ENCODE peak calls at places on chromosomes 6 and 20, in six cellular contexts. A is mucosa of descending colon, V is brain microvascular endothelial cell, S is SK-N-SH, I is breast epithelium, N is lower lobe of right lung. L is an unnamed sample.

GRCh38 chr6:6891074-6891754 is 216.5 kb upstream of the RREB1 start:
- DNase-seq in A (peak), V (no peak), S (no peak), I (no peak), N (no peak), L (no peak)

GRCh38 chr20:2984956-2985661 is 58.3 kb upstream of the GNRH2 start:
- DNase-seq in A (no peak), V (peak), S (no peak), I (no peak), N (no peak), L (peak)

GRCh38 chr6:125732398-125732797 is 17.0 kb upstream of the HEY2 start:
- DNase-seq in A (no peak), V (no peak), S (no peak), I (no peak), N (no peak), L (no peak)

GRCh38 chr20:25226433-25227316 is 21.2 kb upstream of the PYGB start:
- DNase-seq in A (peak), V (no peak), S (peak), I (no peak), N (peak), L (no peak)

GRCh38 chr6:22363166-22363965 is 66.5 kb upstream of the PRL start:
- DNase-seq in A (no peak), V (no peak), S (no peak), I (no peak), N (no peak), L (no peak)

GRCh38 chr6:131946404-131946991 is 4.7 kb downstream of the CCN2 start:
- DNase-seq in A (no peak), V (peak), S (no peak), I (no peak), N (no peak), L (no peak)

GRCh38 chr6:32972353-32973143 is 4.2 kb downstream of the BRD2 start:
- DNase-seq in A (no peak), V (no peak), S (peak), I (no peak), N (peak), L (no peak)

GRCh38 chr6:16190214-16190613 is 48.2 kb upstream of the GMPR start:
- DNase-seq in A (no peak), V (no peak), S (no peak), I (no peak), N (no peak), L (no peak)

DNA sequence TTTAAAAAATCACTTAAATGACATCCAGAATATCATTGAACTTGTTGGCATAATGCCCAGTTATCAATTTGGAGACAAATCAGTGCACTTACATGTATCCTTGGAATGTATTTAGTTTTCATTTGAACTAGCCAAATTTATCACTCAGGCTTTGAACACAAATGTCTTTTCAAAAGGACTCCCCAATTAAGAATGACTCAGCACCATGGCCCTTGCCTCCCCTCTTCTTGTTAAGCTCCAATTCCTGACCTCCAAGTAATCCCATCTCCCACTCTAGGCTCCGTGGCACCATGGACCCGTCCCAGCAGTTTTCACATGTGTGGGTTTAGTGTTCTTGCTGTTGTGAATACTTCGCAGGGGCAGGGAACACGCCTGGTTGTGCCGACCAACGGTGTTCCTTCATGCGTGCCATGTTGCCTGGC is 2.7 kb downstream of the AKAP12 start:
- DNase-seq in A (no peak), V (no peak), S (no peak), I (no peak), N (no peak), L (no peak)
- H3K4me3 ChIP-seq in A (no peak), V (peak), S (peak), I (peak), N (peak), L (no peak)

DNA sequence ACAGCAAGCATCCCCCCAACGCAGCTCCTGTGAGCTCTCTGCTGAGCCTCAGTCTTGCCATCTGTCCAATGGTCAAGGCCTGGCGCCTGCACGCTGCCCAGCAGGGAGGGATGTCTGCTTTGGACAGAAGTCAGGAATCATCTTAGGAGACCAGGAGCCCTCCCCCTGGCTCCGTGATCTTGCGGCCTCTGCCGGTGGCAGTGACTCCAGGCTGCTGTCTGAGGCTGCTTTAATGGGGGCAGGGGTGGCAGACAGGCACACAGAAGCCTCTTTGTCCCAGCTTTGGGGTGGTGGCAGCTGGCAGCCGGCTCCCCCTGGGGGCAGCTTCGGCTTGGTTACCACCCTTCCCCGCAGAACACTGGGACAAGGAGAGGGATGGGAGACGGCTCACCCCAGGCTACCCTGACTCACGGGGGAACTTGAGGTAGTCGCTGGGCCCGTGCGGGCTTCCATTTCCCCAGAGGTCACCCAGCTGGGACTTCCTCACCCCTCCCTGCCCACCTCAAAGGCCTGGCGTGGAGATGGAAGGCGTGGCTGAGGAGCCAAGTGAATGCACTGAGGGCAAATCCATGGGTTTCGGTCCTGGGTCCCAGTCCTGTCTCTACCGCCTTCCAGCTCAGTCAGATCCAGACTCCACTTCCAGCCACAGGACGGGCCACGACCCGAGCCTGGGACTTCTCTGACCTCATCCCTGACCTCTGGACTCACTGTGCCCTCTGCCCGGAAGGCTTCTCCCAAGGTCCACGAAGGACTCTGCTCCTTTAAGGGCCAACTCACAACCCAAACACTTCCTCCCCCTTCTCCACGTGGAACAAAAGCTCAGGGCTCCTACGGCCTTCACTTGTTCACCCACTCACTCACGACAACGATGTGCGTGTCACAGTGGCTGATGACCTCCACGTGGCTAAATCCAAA is 14.8 kb downstream of the PEDS1 start:
- DNase-seq in A (no peak), V (no peak), S (no peak), I (no peak), N (no peak), L (no peak)
- TF ChIP-seq CTCF in A (no peak), V (peak), S (no peak), I (no peak), N (no peak), L (peak)

GRCh38 chr6:35603326-35604202 is 85.2 kb downstream of the FKBP5 start:
- DNase-seq in A (no peak), V (no peak), S (no peak), I (no peak), N (no peak), L (peak)
- H3K4me3 ChIP-seq in A (no peak), V (no peak), S (no peak), I (no peak), N (no peak), L (no peak)

DNA sequence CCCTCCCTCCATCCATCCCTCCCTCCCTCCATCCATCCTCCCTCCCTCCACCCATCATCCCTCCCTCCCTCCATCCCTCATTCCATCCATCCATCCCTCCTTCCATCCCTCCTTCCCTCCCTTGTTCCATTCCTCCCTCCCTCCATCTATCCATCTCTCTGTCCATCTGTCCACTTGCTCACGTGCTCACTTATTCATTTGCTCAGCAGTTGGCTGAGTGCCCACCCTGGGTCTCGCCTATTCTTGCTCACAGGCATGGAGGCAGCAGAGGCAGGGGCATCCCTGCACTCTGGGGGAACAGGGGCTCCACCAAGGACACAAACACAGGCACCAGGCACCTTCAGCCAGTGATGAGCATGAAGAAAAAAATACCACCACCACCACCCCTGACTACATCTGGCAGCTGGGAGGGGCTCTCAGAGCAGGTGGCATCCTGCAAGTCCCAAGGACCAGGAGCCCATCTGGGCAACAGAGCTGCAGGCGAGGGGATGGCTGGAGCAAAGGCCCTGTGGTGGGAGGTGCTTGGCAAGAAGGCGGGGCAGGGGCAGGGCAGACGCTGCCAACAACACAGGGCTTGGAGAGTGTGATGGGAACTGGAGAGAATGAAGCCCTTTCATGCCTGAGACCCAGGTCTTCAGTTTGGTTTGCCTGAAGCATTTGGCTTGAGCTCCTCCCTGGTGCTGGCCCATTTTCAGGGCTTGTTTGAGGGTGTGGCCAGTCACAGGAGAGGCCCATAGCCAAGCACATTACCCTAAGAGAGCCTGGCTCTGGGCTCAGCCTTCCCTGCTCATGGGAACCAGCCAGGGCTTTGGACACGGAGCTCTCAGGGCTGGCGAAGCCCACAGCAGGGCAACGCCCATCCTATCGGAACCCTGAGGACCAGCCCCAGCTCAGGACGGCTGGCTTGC is 40.2 kb upstream of the MRGBP start:
- DNase-seq in A (peak), V (no peak), S (no peak), I (no peak), N (peak), L (no peak)
- TF ChIP-seq CTCF in A (no peak), V (no peak), S (no peak), I (no peak), N (no peak), L (no peak)

GRCh38 chr6:108167449-108167903 is 1.7 kb downstream of the NR2E1 start:
- DNase-seq in A (no peak), V (no peak), S (no peak), I (no peak), N (no peak), L (no peak)

GRCh38 chr6:108164537-108164814 is 1.3 kb upstream of the NR2E1 start:
- DNase-seq in A (no peak), V (no peak), S (no peak), I (no peak), N (no peak), L (no peak)

GRCh38 chr6:108164815-108165706 is 761 bp upstream of the NR2E1 start:
- DNase-seq in A (no peak), V (no peak), S (peak), I (no peak), N (no peak), L (no peak)

GRCh38 chr6:108166664-108167448 is 1.0 kb downstream of the NR2E1 start:
- DNase-seq in A (no peak), V (no peak), S (peak), I (no peak), N (no peak), L (peak)

DNA sequence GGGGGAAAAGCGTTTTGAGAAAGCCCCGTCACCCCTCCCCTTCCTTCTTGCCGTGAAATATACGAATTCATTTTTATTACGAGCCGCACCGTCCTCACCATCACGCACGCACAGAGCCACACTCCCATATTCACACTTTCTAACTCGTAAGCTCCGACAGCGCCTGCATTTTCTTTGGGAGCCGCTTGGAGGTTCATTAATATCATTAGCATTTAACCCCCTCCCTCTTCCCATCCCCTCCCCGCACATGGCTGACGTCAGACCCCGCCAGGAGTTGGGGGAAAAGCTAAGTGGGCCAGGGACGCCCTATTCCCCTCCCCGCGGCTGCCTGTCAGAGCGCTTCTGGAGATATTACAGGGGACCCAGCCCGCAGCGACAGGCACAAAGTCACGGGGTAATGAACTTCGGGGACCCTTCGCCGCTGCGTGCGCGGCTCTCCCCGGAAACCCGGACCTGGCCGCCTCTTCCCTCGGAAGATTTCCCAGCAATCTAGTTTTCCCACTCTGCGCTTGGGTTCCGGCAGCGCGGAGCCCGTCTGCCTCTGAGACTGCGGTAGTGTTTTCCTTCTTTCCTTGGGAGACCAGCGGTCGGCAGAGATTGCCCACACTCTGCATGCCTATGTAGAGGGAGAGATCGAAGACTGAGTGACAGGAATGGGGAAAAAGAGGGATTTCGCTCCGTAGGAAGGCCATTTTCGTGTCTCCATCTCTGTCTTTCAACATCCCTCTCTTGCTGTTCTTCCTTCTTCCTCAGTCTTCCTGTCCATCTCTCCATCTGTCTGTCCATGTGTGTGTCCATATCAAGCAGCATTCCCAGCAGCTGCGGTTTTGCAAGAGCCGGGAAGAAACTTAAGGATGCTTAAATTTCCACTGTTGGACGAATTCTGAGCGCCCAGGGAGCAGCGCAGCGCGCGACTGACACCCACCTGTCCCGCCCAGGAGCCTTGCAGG is at the start of gene NR2E1:
- DNase-seq in A (no peak), V (no peak), S (peak), I (no peak), N (no peak), L (no peak)
- H3K4me3 ChIP-seq in A (no peak), V (no peak), S (peak), I (peak), N (no peak), L (peak)

L was measured in retinal pigment epithelial cell.